ENCODE peak calls at places on chromosomes 1 and 21, in ten cellular contexts. P, D, F, Z, E, L, J, C, M and S are unnamed samples.

GRCh38 chr21:42040411-42041180 is 30.4 kb upstream of the ZBTB21 start:
- DNase-seq in P (peak; percentile 84), D (peak; percentile 99), F (no peak), Z (no peak), E (no peak), L (peak; percentile 61), J (peak; percentile 99), C (no peak), M (no peak), S (no peak)

GRCh38 chr1:31238986-31239613 is 587 bp downstream of the NKAIN1 start:
- DNase-seq in P (peak; percentile 15), D (no peak), F (peak; percentile 89), Z (no peak), E (peak; percentile 64), L (no peak), J (peak; percentile 14), C (peak; percentile 57), M (no peak), S (peak; percentile 39)

GRCh38 chr1:31591425-31592093 is 15.2 kb downstream of the TINAGL1 start:
- DNase-seq in P (peak; percentile 71), D (no peak), F (no peak), Z (no peak), E (no peak), L (no peak), J (no peak), C (no peak), M (no peak), S (no peak)

GRCh38 chr1:50420689-50421365 is 2.4 kb downstream of the DMRTA2 start:
- DNase-seq in P (no peak), D (no peak), F (peak; percentile 71), Z (no peak), E (no peak), L (no peak), J (no peak), C (no peak), M (no peak), S (peak; percentile 45)

GRCh38 chr1:197170538-197170937 is 24.1 kb upstream of the ASPM start:
- DNase-seq in P (no peak), D (no peak), F (no peak), Z (no peak), E (no peak), L (no peak), J (no peak), C (no peak), M (no peak), S (no peak)

GRCh38 chr1:46020005-46020404 is 112.4 kb downstream of the PIK3R3 start:
- DNase-seq in P (no peak), D (no peak), F (no peak), Z (no peak), E (no peak), L (no peak), J (no peak), C (no peak), M (no peak), S (no peak)

GRCh38 chr1:10659218-10659617 is 137.2 kb downstream of the CASZ1 start:
- DNase-seq in P (no peak), D (no peak), F (no peak), Z (no peak), E (no peak), L (no peak), J (no peak), C (no peak), M (no peak), S (no peak)

GRCh38 chr1:167043752-167044488 is 46.3 kb downstream of the GPA33 start:
- DNase-seq in P (peak; percentile 48), D (no peak), F (peak; percentile 94), Z (no peak), E (peak; percentile 84), L (no peak), J (peak; percentile 9), C (peak; percentile 94), M (peak; percentile 93), S (peak; percentile 73)

GRCh38 chr1:170661646-170662411 is 2.1 kb upstream of the PRRX1 start:
- DNase-seq in P (no peak), D (peak; percentile 43), F (peak; percentile 52), Z (no peak), E (no peak), L (no peak), J (peak; percentile 68), C (no peak), M (no peak), S (no peak)

GRCh38 chr1:117659565-117660264 is 53.9 kb downstream of the TENT5C start:
- DNase-seq in P (no peak), D (no peak), F (no peak), Z (no peak), E (no peak), L (no peak), J (no peak), C (no peak), M (no peak), S (no peak)

GRCh38 chr1:39292401-39292800 is 87.9 kb downstream of the MACF1 start:
- DNase-seq in P (no peak), D (no peak), F (no peak), Z (no peak), E (no peak), L (no peak), J (no peak), C (no peak), M (no peak), S (no peak)

GRCh38 chr1:150809651-150810050 is 1.6 kb upstream of the CTSK start:
- DNase-seq in P (no peak), D (no peak), F (no peak), Z (no peak), E (no peak), L (no peak), J (peak; percentile 72), C (no peak), M (no peak), S (no peak)

GRCh38 chr1:155130272-155131006 is 2.8 kb downstream of the EFNA1 start:
- DNase-seq in P (no peak), D (no peak), F (peak; percentile 83), Z (no peak), E (no peak), L (no peak), J (no peak), C (no peak), M (no peak), S (no peak)

GRCh38 chr1:30888391-30888790 is 20.2 kb downstream of the SDC3 start:
- DNase-seq in P (no peak), D (peak; percentile 81), F (peak; percentile 69), Z (no peak), E (no peak), L (no peak), J (peak; percentile 96), C (no peak), M (no peak), S (no peak)

GRCh38 chr1:160167580-160167979 is 16.2 kb downstream of the ATP1A4 start:
- DNase-seq in P (no peak), D (no peak), F (peak; percentile 62), Z (no peak), E (no peak), L (no peak), J (no peak), C (no peak), M (no peak), S (no peak)

GRCh38 chr1:147676306-147677085 is 6.2 kb upstream of the ACP6 start:
- DNase-seq in P (no peak), D (peak; percentile 39), F (no peak), Z (no peak), E (no peak), L (no peak), J (peak; percentile 74), C (no peak), M (no peak), S (no peak)

GRCh38 chr1:31549807-31550620 is 26.3 kb upstream of the TINAGL1 start:
- DNase-seq in P (peak; percentile 45), D (no peak), F (no peak), Z (no peak), E (no peak), L (no peak), J (peak; percentile 17), C (no peak), M (no peak), S (no peak)

GRCh38 chr1:28887418-28887834 is 26.9 kb upstream of the EPB41 start:
- DNase-seq in P (no peak), D (no peak), F (peak; percentile 49), Z (no peak), E (no peak), L (no peak), J (no peak), C (no peak), M (no peak), S (peak; percentile 13)

GRCh38 chr1:192160186-192160585 is 1.9 kb downstream of the RGS18 start:
- DNase-seq in P (no peak), D (no peak), F (no peak), Z (no peak), E (no peak), L (no peak), J (no peak), C (no peak), M (no peak), S (no peak)

GRCh38 chr1:2865571-2866414 is 64.3 kb upstream of the TTC34 start:
- DNase-seq in P (no peak), D (no peak), F (peak; percentile 85), Z (no peak), E (no peak), L (no peak), J (no peak), C (peak; percentile 50), M (no peak), S (peak; percentile 18)

GRCh38 chr1:109474697-109475096 is 8.4 kb downstream of the SYPL2 start:
- DNase-seq in P (no peak), D (no peak), F (no peak), Z (no peak), E (no peak), L (no peak), J (no peak), C (no peak), M (no peak), S (no peak)

GRCh38 chr1:112247036-112247597 is 148.9 kb upstream of the CTTNBP2NL start:
- DNase-seq in P (no peak), D (no peak), F (no peak), Z (no peak), E (no peak), L (no peak), J (no peak), C (peak; percentile 98), M (no peak), S (peak; percentile 72)

GRCh38 chr1:168135116-168135981 is 1.4 kb downstream of the GPR161 start:
- DNase-seq in P (no peak), D (no peak), F (peak; percentile 71), Z (no peak), E (no peak), L (no peak), J (no peak), C (no peak), M (no peak), S (no peak)

GRCh38 chr1:3433596-3434320 is 20.7 kb upstream of the ARHGEF16 start:
- DNase-seq in P (no peak), D (no peak), F (no peak), Z (no peak), E (no peak), L (no peak), J (no peak), C (no peak), M (no peak), S (no peak)

GRCh38 chr1:89566761-89567174 is 42.1 kb downstream of the LRRC8B start:
- DNase-seq in P (no peak), D (no peak), F (peak; percentile 23), Z (no peak), E (peak; percentile 12), L (no peak), J (peak; percentile 78), C (no peak), M (no peak), S (peak; percentile 75)